ENCODE peak calls at places on chromosomes 2 and 18, in five cellular contexts. S is HCT116, J is GM12891, E is HepG2, W is endothelial cell of umbilical vein. Q is an unnamed sample.

GRCh38 chr2:10764101-10764785 is 42.8 kb downstream of the ATP6V1C2 start:
- DNase-seq in S (no peak), J (no peak), E (no peak), W (no peak), Q (no peak)

GRCh38 chr2:119464977-119465376 is 33.3 kb downstream of the TMEM37 start:
- DNase-seq in S (no peak), J (no peak), E (no peak), W (no peak), Q (no peak)

GRCh38 chr2:206353685-206354084 is 79.2 kb downstream of the ZDBF2 start:
- DNase-seq in S (peak), J (no peak), E (no peak), W (no peak), Q (no peak)

GRCh38 chr2:37558622-37559021 is 112.8 kb downstream of the CDC42EP3 start:
- DNase-seq in S (no peak), J (no peak), E (no peak), W (no peak), Q (no peak)

GRCh38 chr18:76658627-76659026 is 163.6 kb upstream of the ZNF516 start:
- DNase-seq in S (no peak), J (peak), E (no peak), W (no peak), Q (no peak)

GRCh38 chr2:232330068-232330999 is 48.2 kb upstream of the ALPP start:
- DNase-seq in S (no peak), J (no peak), E (no peak), W (no peak), Q (no peak)

GRCh38 chr2:152134488-152135280 is 35.8 kb upstream of the CACNB4 start:
- DNase-seq in S (no peak), J (no peak), E (peak), W (peak), Q (no peak)

GRCh38 chr2:84796798-84797197 is 84.1 kb downstream of the TRABD2A start:
- DNase-seq in S (no peak), J (no peak), E (no peak), W (no peak), Q (no peak)

GRCh38 chr2:8590940-8591339 is 90.9 kb upstream of the ID2 start:
- DNase-seq in S (no peak), J (no peak), E (peak), W (no peak), Q (no peak)

GRCh38 chr2:201130524-201131186 is 14.7 kb downstream of the CFLAR start:
- DNase-seq in S (no peak), J (no peak), E (no peak), W (peak), Q (no peak)

GRCh38 chr18:64668563-64668962 is 519.7 kb upstream of the LINC00305 start:
- DNase-seq in S (no peak), J (no peak), E (no peak), W (no peak), Q (no peak)

GRCh38 chr18:37658894-37659293 is 93.3 kb upstream of the CELF4 start:
- DNase-seq in S (no peak), J (no peak), E (no peak), W (no peak), Q (no peak)

GRCh38 chr2:4678937-4679336 is 975.6 kb downstream of the DCDC2C start:
- DNase-seq in S (no peak), J (no peak), E (no peak), W (no peak), Q (no peak)

GRCh38 chr2:190819835-190820234 is 60.8 kb upstream of the GLS start:
- DNase-seq in S (no peak), J (no peak), E (no peak), W (no peak), Q (no peak)

GRCh38 chr2:68715353-68716041 is 19.1 kb upstream of the ARHGAP25 start:
- DNase-seq in S (peak), J (no peak), E (peak), W (peak), Q (no peak)

GRCh38 chr18:65527879-65528633 is 222.8 kb upstream of the CDH7 start:
- DNase-seq in S (no peak), J (no peak), E (no peak), W (no peak), Q (no peak)

GRCh38 chr2:129255610-129256313 is 723.7 kb upstream of the RAB6C start:
- DNase-seq in S (no peak), J (no peak), E (no peak), W (no peak), Q (no peak)

GRCh38 chr2:223949241-223949640 is 4.1 kb upstream of the WDFY1 start:
- DNase-seq in S (no peak), J (no peak), E (no peak), W (no peak), Q (no peak)

GRCh38 chr18:79975985-79976680 is 11.7 kb downstream of the HSBP1L1 start:
- DNase-seq in S (no peak), J (no peak), E (no peak), W (no peak), Q (no peak)

GRCh38 chr2:187519419-187520120 is 34.7 kb downstream of the TFPI start:
- DNase-seq in S (no peak), J (no peak), E (no peak), W (no peak), Q (no peak)

GRCh38 chr2:231399853-231400667 is 4.5 kb downstream of the B3GNT7 start:
- DNase-seq in S (no peak), J (no peak), E (peak), W (peak), Q (no peak)

GRCh38 chr2:128362889-128363228 is 44.2 kb upstream of the HS6ST1 start:
- DNase-seq in S (no peak), J (no peak), E (no peak), W (no peak), Q (no peak)

GRCh38 chr2:128284037-128284441 is 34.6 kb downstream of the HS6ST1 start:
- DNase-seq in S (no peak), J (no peak), E (no peak), W (no peak), Q (no peak)

GRCh38 chr2:64463784-64464183 is 9.8 kb downstream of the LGALSL start:
- DNase-seq in S (no peak), J (no peak), E (no peak), W (no peak), Q (no peak)

GRCh38 chr18:23779696-23780303 is 90.5 kb downstream of the LAMA3 start:
- DNase-seq in S (peak), J (no peak), E (peak), W (no peak), Q (no peak)

GRCh38 chr2:148906136-148906535 is 31.1 kb downstream of the KIF5C start:
- DNase-seq in S (no peak), J (no peak), E (no peak), W (no peak), Q (no peak)
- TF ChIP-seq POLR2AphosphoS5 in S (no peak), J (no peak), E (no peak), W (no peak), Q (no peak)

GRCh38 chr2:96816127-96816835 is at the start of gene CNNM3:
- DNase-seq in S (peak), J (peak), E (peak), W (peak), Q (peak)
- TF ChIP-seq POLR2AphosphoS5 in S (peak), J (no peak), E (peak), W (peak), Q (no peak)

GRCh38 chr2:112031916-112032582 is 23.0 kb upstream of the TMEM87B start:
- DNase-seq in S (no peak), J (no peak), E (no peak), W (peak), Q (no peak)

GRCh38 chr2:112026509-112026908 is 28.6 kb upstream of the TMEM87B start:
- DNase-seq in S (no peak), J (no peak), E (no peak), W (peak), Q (no peak)

GRCh38 chr2:112031473-112031872 is 23.6 kb upstream of the TMEM87B start:
- DNase-seq in S (no peak), J (no peak), E (no peak), W (no peak), Q (no peak)

GRCh38 chr2:112027767-112028166 is 27.3 kb upstream of the TMEM87B start:
- DNase-seq in S (no peak), J (no peak), E (no peak), W (no peak), Q (no peak)

GRCh38 chr2:112029164-112029563 is 25.9 kb upstream of the TMEM87B start:
- DNase-seq in S (no peak), J (no peak), E (no peak), W (peak), Q (no peak)
- TF ChIP-seq POLR2AphosphoS5 in S (no peak), J (no peak), E (no peak), W (peak), Q (no peak)

DNA sequence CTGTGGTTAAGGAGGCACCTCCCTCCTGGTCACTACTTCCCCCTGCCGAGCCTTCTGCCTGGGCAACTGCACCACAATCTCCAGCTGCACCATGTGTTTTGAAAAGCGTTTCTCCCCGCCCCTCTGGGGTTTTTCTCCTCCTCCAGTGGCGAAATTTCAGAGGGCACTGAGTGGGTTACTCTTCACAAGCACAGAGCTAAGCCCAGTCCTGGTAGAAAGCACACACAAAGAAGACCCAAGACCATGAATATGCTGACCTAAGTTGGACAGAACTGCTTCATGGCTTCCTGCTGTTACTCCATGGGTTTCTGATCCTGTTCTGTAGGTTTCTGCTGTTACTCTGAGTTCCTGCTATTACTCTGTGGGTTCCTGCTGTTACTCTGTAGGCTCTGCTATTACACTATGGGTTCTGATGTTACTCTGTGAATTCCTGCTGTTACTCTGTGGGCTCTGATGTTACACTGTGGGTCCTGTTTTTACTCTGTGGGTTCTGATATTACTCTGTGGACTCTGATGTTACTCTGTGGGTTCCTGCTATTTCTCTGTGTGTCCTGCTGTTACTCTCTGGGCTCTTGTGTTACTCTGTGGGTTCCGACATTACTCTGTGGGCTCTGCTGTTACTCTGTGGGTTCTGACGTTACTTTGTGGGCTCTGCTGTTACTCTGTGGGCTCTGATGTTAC is 216.6 kb downstream of the RTP5 start:
- DNase-seq in S (no peak), J (no peak), E (peak), W (no peak), Q (no peak)
- TF ChIP-seq POLR2AphosphoS5 in S (no peak), J (no peak), E (peak), W (no peak), Q (no peak)

GRCh38 chr2:43482974-43483373 is 112.9 kb downstream of the THADA start:
- DNase-seq in S (no peak), J (no peak), E (no peak), W (no peak), Q (no peak)

GRCh38 chr2:43488737-43489136 is 107.1 kb downstream of the THADA start:
- DNase-seq in S (no peak), J (no peak), E (no peak), W (peak), Q (no peak)

GRCh38 chr2:43490387-43490786 is 105.5 kb downstream of the THADA start:
- DNase-seq in S (no peak), J (no peak), E (no peak), W (no peak), Q (no peak)

GRCh38 chr2:43484323-43484930 is 111.4 kb downstream of the THADA start:
- DNase-seq in S (peak), J (no peak), E (peak), W (peak), Q (no peak)

DNA sequence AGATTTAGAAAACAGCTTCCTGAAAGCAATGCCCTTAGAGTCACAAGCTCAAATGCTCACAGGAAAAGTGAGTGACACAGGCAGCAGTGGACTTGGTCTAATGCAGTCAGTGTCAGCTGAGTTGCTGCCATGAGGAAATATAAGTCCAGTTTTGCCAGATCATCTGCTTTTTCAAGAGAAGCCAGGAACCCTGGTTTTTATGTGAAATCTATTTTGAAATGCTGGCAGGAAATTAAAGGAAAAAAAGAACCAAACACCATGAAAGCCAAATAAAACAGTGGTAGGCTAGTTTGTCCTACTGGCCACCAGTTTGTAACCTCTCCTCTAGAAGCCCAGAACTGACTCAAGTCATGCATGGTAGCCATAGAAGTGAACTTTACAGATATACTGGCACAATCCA is 109.2 kb downstream of the THADA start:
- DNase-seq in S (no peak), J (no peak), E (no peak), W (peak), Q (no peak)
- TF ChIP-seq POLR2AphosphoS5 in S (no peak), J (no peak), E (no peak), W (no peak), Q (no peak)

DNA sequence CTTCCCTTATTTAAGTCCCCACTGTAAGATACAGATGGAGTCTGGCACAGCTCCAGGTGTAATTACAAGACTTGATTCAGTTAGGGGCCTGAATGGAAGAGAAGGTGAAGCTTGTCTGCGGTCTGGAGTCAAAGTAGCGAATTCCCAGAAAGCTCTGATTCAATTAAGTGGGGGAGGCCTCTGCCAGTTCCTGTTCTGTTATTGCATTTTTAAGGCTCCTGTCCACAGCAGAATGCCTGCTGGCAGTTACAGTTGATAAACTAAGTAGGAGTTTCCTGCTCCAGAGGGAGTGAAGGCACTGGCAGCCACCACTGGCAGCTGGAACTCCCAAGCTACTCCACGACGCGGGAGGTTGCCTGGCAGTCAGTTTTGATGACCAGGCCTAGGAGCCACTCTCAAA is 181.1 kb downstream of the SOCS6 start:
- DNase-seq in S (no peak), J (no peak), E (no peak), W (no peak), Q (no peak)
- TF ChIP-seq POLR2AphosphoS5 in S (no peak), J (no peak), E (no peak), W (no peak), Q (no peak)

DNA sequence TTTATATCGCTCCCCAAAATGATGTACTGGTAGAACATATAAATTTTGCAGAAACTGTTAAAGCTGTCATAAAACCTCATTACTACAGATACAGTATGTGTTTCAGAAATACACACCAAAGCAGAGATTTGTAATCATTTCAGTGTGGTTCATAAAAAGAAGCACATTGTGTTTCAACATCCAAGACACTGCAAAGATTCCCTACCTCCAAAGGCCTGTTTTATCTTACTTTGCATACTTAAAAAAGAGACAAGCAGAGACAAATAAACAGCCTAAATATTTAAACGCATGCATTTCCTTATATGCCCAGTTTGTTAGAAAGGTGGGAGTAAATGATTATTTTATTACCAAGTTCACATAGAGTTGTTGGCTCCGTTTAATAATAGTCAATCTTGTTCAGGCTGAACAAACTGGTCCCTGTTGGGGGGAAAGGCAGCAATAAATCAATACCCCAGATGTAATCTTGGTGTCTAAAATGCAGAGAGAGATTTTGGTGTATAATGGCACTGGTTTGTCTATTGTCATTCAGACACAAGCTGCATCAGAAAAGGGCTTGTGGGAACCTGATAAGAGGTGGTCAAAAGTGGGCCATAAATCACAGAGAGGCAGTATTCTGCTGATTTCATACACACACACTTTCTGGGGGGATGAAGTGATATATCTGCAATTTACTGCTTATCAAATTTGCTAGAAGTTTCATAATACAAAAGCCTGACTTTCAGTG is 321.4 kb upstream of the ETAA1 start:
- DNase-seq in S (no peak), J (no peak), E (no peak), W (no peak), Q (no peak)
- TF ChIP-seq POLR2AphosphoS5 in S (no peak), J (no peak), E (no peak), W (no peak), Q (no peak)

Q was measured in GM12892.